ENCODE peak calls at places on chromosome 10, in five cellular contexts. K, M, L, W and P are unnamed samples.

GRCh38 chr10:129448539-129448938 is 18.5 kb upstream of the MGMT start:
- DNase-seq in W (no peak), M (no peak), K (no peak), L (no peak), P (no peak)

GRCh38 chr10:3418041-3418760 is 245.6 kb upstream of the PITRM1 start:
- DNase-seq in W (no peak), K (no peak), L (no peak), M (no peak), P (no peak)

GRCh38 chr10:100887761-100888296 is 24.9 kb upstream of the SLF2 start:
- DNase-seq in W (no peak), L (no peak), K (no peak), M (no peak), P (no peak)

GRCh38 chr10:133379801-133380666 is 972 bp downstream of the PAOX start:
- DNase-seq in K (no peak), L (no peak), W (no peak), M (peak; percentile 55), P (no peak)

GRCh38 chr10:59905735-59906416 is 480 bp downstream of the CCDC6 start:
- DNase-seq in W (peak; percentile 18), K (no peak), M (peak; percentile 52), L (no peak), P (peak; percentile 65)

GRCh38 chr10:90274721-90275468 is 573.5 kb downstream of the KIF20B start:
- DNase-seq in M (no peak), K (no peak), L (no peak), W (peak; percentile 2), P (no peak)

GRCh38 chr10:54800677-54801480 is at the start of gene PCDH15:
- DNase-seq in K (no peak), M (no peak), W (peak; percentile 85), L (no peak), P (peak; percentile 29)

GRCh38 chr10:128210215-128211063 is 84.2 kb upstream of the MKI67 start:
- DNase-seq in W (peak; percentile 60), K (no peak), L (peak; percentile 50), M (peak; percentile 85), P (peak; percentile 90)

GRCh38 chr10:75404335-75405200 is 3.0 kb upstream of the ZNF503 start:
- DNase-seq in W (peak; percentile 80), K (no peak), M (peak; percentile 86), L (no peak), P (no peak)
- H3K27me3 ChIP-seq in W (peaks cover 75% of the 10 kb centered on the region), K (peaks cover 63% of the 10 kb centered on the region), M (peaks cover 10% of the 10 kb centered on the region), L (no peaks in the 10 kb centered on the region), P (no peaks in the 10 kb centered on the region)

GRCh38 chr10:62880162-62880561 is 64.0 kb upstream of the EGR2 start:
- DNase-seq in L (no peak), M (no peak), W (no peak), K (no peak), P (no peak)
- H3K27me3 ChIP-seq in L (peaks cover 3% of the 10 kb centered on the region), M (no peaks in the 10 kb centered on the region), W (no peaks in the 10 kb centered on the region), K (no peaks in the 10 kb centered on the region), P (no peaks in the 10 kb centered on the region)

GRCh38 chr10:97138174-97138573 is 47.6 kb downstream of the SLIT1 start:
- DNase-seq in W (peak; percentile 64), K (no peak), L (no peak), M (no peak), P (no peak)
- H3K27me3 ChIP-seq in W (peaks cover 36% of the 10 kb centered on the region), K (peaks cover 2% of the 10 kb centered on the region), L (peaks cover 48% of the 10 kb centered on the region), M (peaks cover 7% of the 10 kb centered on the region), P (peaks cover 31% of the 10 kb centered on the region)

GRCh38 chr10:27496137-27496536 is 8.0 kb upstream of the RAB18 start:
- DNase-seq in L (no peak), M (no peak), K (no peak), W (no peak), P (no peak)
- H3K27me3 ChIP-seq in L (no peaks in the 10 kb centered on the region), M (no peaks in the 10 kb centered on the region), K (no peaks in the 10 kb centered on the region), W (peaks cover 11% of the 10 kb centered on the region), P (no peaks in the 10 kb centered on the region)

GRCh38 chr10:93999401-93999851 is 5.7 kb downstream of the PLCE1 start:
- DNase-seq in L (peak; percentile 58), K (peak; percentile 47), M (no peak), W (peak; percentile 14), P (peak; percentile 71)

GRCh38 chr10:94000638-94001420 is 7.1 kb downstream of the PLCE1 start:
- DNase-seq in M (no peak), K (no peak), L (no peak), W (no peak), P (no peak)

GRCh38 chr10:93995598-93996271 is 2.0 kb downstream of the PLCE1 start:
- DNase-seq in W (no peak), L (no peak), K (peak; percentile 25), M (no peak), P (no peak)

GRCh38 chr10:93995182-93995581 is 1.5 kb downstream of the PLCE1 start:
- DNase-seq in W (no peak), M (no peak), K (no peak), L (no peak), P (no peak)

GRCh38 chr10:93997546-93997945 is 3.8 kb downstream of the PLCE1 start:
- DNase-seq in K (no peak), M (no peak), W (no peak), L (no peak), P (no peak)
- H3K27me3 ChIP-seq in K (no peaks in the 10 kb centered on the region), M (peaks cover 16% of the 10 kb centered on the region), W (peaks cover 69% of the 10 kb centered on the region), L (no peaks in the 10 kb centered on the region), P (peaks cover 32% of the 10 kb centered on the region)

GRCh38 chr10:118272090-118272775 is 69.9 kb downstream of the FAM204A start:
- DNase-seq in M (no peak), W (peak; percentile 43), K (no peak), L (peak; percentile 30), P (no peak)
- H3K27me3 ChIP-seq in M (peaks cover 16% of the 10 kb centered on the region), W (no peaks in the 10 kb centered on the region), K (peaks cover 7% of the 10 kb centered on the region), L (no peaks in the 10 kb centered on the region), P (no peaks in the 10 kb centered on the region)

DNA sequence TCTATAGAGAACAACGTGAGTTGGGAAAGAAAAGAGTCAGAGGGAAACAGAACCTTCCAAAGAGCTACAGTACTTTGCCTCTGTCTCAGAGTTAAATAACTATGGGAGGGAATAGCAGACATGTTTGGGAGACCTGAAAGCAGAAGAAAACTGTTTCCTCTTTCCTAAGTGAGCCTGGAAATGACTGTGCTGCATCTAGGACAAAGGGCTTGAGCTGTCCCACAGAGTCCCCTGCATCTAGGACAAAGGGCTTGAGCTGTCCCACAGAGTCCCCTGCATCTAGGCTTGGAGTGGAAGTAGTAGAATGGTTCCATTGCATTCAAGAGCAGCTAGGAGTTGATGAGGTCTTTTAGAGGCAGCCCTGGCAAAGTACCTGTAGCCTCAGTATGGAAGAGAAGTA is 149.8 kb downstream of the DKK1 start:
- DNase-seq in W (peak; percentile 21), M (no peak), K (no peak), L (no peak), P (no peak)
- H3K27me3 ChIP-seq in W (no peaks in the 10 kb centered on the region), M (no peaks in the 10 kb centered on the region), K (no peaks in the 10 kb centered on the region), L (no peaks in the 10 kb centered on the region), P (no peaks in the 10 kb centered on the region)

GRCh38 chr10:72085864-72086465 is 2.4 kb downstream of the SPOCK2 start:
- DNase-seq in M (no peak), K (no peak), L (no peak), W (no peak), P (no peak)

GRCh38 chr10:72087969-72088878 is at the start of gene SPOCK2:
- DNase-seq in W (peak; percentile 65), K (no peak), M (peak; percentile 61), L (no peak), P (no peak)

GRCh38 chr10:72087392-72087968 is 871 bp downstream of the SPOCK2 start:
- DNase-seq in W (peak; percentile 39), L (no peak), M (no peak), K (no peak), P (no peak)

GRCh38 chr10:72085166-72085565 is 3.2 kb downstream of the SPOCK2 start:
- DNase-seq in K (no peak), L (no peak), W (peak; percentile 46), M (no peak), P (no peak)

DNA sequence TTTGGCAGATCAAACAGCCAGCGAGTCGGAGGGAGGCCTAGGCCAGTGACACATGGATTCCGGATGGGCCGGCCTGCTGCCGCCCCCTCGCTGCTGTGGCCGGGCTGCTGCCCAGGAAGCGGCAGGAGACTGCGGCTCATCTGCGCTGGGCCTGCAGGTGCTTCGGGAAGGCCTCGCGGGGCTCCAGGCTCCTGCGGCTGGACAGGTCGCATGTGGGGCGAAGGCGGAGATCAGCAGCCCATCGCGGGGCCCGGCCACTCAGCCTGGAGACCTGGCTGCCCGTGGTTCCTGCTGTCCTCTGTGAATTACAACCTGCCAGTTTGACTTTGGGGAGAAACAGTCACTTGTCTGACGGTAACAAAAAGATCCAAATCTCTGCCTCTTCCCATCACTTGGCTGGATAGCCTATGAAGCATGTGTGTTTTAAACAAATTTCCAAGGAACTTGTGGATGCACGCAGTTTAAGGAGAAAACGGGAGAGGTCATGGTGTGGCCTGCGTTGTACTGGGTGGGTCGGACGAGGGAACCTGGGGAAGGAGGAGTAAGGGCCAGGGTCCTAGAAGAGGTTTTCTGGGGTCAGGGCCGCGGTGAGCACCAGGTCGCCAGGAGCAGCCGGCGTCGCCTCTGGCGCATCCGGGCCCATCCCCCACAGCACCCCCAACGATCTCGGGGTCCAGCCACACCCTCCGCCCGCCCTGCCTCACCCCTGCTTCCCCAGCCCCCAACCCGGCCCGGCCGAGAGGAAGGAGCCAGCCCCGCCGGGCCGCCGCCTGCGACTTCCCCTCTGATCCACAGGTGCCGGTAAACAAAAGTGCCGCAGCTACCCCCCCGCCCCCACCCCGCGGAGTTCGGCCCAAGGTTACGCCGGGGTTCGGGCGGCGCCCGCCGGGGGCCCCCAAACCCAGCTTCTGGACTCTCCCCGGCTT is 1.6 kb downstream of the SPOCK2 start:
- DNase-seq in L (no peak), K (no peak), M (peak; percentile 73), W (peak; percentile 75), P (no peak)
- H3K27me3 ChIP-seq in L (peaks cover 36% of the 10 kb centered on the region), K (peaks cover 22% of the 10 kb centered on the region), M (peaks cover 26% of the 10 kb centered on the region), W (peaks cover 70% of the 10 kb centered on the region), P (no peaks in the 10 kb centered on the region)

GRCh38 chr10:123144697-123145541 is 3.0 kb upstream of the HMX2 start:
- DNase-seq in K (no peak), L (no peak), W (peak; percentile 55), M (no peak), P (no peak)
- H3K27me3 ChIP-seq in K (peaks cover 94% of the 10 kb centered on the region), L (peaks cover 100% of the 10 kb centered on the region), W (peaks cover 100% of the 10 kb centered on the region), M (peaks cover 100% of the 10 kb centered on the region), P (peaks cover 100% of the 10 kb centered on the region)

GRCh38 chr10:27742926-27743735 is 2.5 kb downstream of the MKX start:
- DNase-seq in W (peak; percentile 60), L (peak; percentile 36), K (no peak), M (peak; percentile 49), P (peak; percentile 21)
- H3K27me3 ChIP-seq in W (peaks cover 100% of the 10 kb centered on the region), L (peaks cover 4% of the 10 kb centered on the region), K (peaks cover 54% of the 10 kb centered on the region), M (peaks cover 82% of the 10 kb centered on the region), P (peaks cover 51% of the 10 kb centered on the region)